ENCODE peak calls at places on chromosome 22, in ten cellular contexts. D is astrocyte of the cerebellum; M is skeletal muscle cell; J is G401; C is anterior cingulate cortex; F is uterus; S is esophagus squamous epithelium; H is heart right ventricle; G is iPS DF 6.9; W is stimulated activated CD8-positive, alpha-beta memory T cell treated with anti-CD3 and anti-CD28 coated beads, Interleukin-7, amount 100 ng/mL, for 24 hours. I is an unnamed sample.
A peak's percentile ranks its signal among the peaks of the same experiment; 100 is the strongest.

GRCh38 chr22:33524511-33525270 is 395.6 kb downstream of the LARGE1 start:
- DNase-seq in D (no peak), M (no peak), J (no peak), C (no peak), F (no peak), S (no peak), H (no peak), G (no peak), W (no peak), I (no peak)

GRCh38 chr22:32043391-32043790 is 330 bp downstream of the SLC5A1 start:
- DNase-seq in D (no peak), M (no peak), J (no peak), C (no peak), F (no peak), S (no peak), H (no peak), G (no peak), W (no peak), I (no peak)

GRCh38 chr22:25764270-25765015 is 22.5 kb downstream of the MYO18B start:
- DNase-seq in D (no peak), M (no peak), J (no peak), C (no peak), F (no peak), S (no peak), H (no peak), G (peak; percentile 47), W (no peak), I (no peak)

GRCh38 chr22:18998998-18999397 is 62.9 kb upstream of the PRODH start:
- DNase-seq in D (no peak), M (no peak), J (no peak), C (no peak), F (no peak), S (no peak), H (no peak), G (peak; percentile 52), W (no peak), I (no peak)

GRCh38 chr22:32218470-32218869 is 13.6 kb upstream of the RFPL2 start:
- DNase-seq in D (no peak), M (no peak), J (no peak), C (no peak), F (no peak), S (no peak), H (no peak), G (no peak), W (no peak), I (no peak)

GRCh38 chr22:49969751-49970527 is 9.4 kb downstream of the PIM3 start:
- DNase-seq in D (no peak), M (no peak), J (no peak), C (no peak), F (peak; percentile 27), S (no peak), H (peak; percentile 17), G (no peak), W (no peak), I (no peak)

GRCh38 chr22:19524170-19525115 is at the start of gene CLDN5:
- DNase-seq in D (no peak), M (no peak), J (no peak), C (no peak), F (peak; percentile 37), S (no peak), H (peak; percentile 69), G (no peak), W (no peak), I (no peak)

GRCh38 chr22:29907753-29908515 is 25.0 kb downstream of the MTMR3 start:
- DNase-seq in D (peak; percentile 99), M (peak; percentile 87), J (peak; percentile 76), C (peak; percentile 10), F (peak; percentile 65), S (no peak), H (peak; percentile 72), G (no peak), W (no peak), I (no peak)

GRCh38 chr22:36086170-36086490 is 57.5 kb upstream of the RBFOX2 start:
- DNase-seq in D (no peak), M (no peak), J (no peak), C (no peak), F (no peak), S (no peak), H (no peak), G (no peak), W (no peak), I (no peak)

GRCh38 chr22:22030493-22031182 is 48.1 kb upstream of the TOP3B start:
- DNase-seq in D (no peak), M (no peak), J (no peak), C (no peak), F (peak; percentile 34), S (no peak), H (no peak), G (peak; percentile 29), W (no peak), I (no peak)

I was measured in cortex of kidney.